ENCODE peak calls at places on chromosomes 5 and 9, in ten cellular contexts. I is GM23338, Y is cardiac muscle cell, O is WTC11, Z is fibroblast of villous mesenchyme, E is IMR-90, P is heart right ventricle, N is pancreas, G is tibial artery, H is HL-60. A is an unnamed sample.

GRCh38 chr5:60551829-60552228 is 148.1 kb downstream of the DEPDC1B start:
- DNase-seq in I (no peak), Y (no peak), O (no peak), Z (no peak), E (no peak), P (no peak), N (no peak), G (no peak), H (no peak), A (no peak)

GRCh38 chr5:82168294-82168693 is 109.9 kb downstream of the RPS23 start:
- DNase-seq in I (peak), Y (no peak), O (no peak), Z (peak), E (peak), P (no peak), N (no peak), G (no peak), H (no peak), A (no peak)

GRCh38 chr5:33788922-33789321 is 102.9 kb downstream of the ADAMTS12 start:
- DNase-seq in I (no peak), Y (no peak), O (no peak), Z (peak), E (peak), P (no peak), N (no peak), G (no peak), H (no peak), A (peak)

GRCh38 chr9:90038778-90039177 is 434.0 kb downstream of the GADD45G start:
- DNase-seq in I (peak), Y (no peak), O (no peak), Z (no peak), E (no peak), P (no peak), N (no peak), G (no peak), H (no peak), A (no peak)

GRCh38 chr5:123700624-123701023 is 188.6 kb downstream of the CSNK1G3 start:
- DNase-seq in I (peak), Y (no peak), O (no peak), Z (peak), E (peak), P (no peak), N (no peak), G (no peak), H (no peak), A (peak)

GRCh38 chr9:72464819-72465218 is 56.6 kb upstream of the TMC1 start:
- DNase-seq in I (no peak), Y (no peak), O (no peak), Z (no peak), E (no peak), P (no peak), N (no peak), G (no peak), H (peak), A (no peak)

GRCh38 chr5:72474117-72474915 is 32.9 kb downstream of the ZNF366 start:
- DNase-seq in I (no peak), Y (no peak), O (no peak), Z (no peak), E (peak), P (no peak), N (no peak), G (no peak), H (no peak), A (no peak)

GRCh38 chr5:71865202-71865601 is 146.1 kb downstream of the CARTPT start:
- DNase-seq in I (no peak), Y (peak), O (no peak), Z (no peak), E (peak), P (no peak), N (no peak), G (no peak), H (no peak), A (peak)

GRCh38 chr5:138370537-138370936 is 18.1 kb downstream of the KDM3B start:
- DNase-seq in I (no peak), Y (no peak), O (no peak), Z (no peak), E (peak), P (no peak), N (no peak), G (no peak), H (no peak), A (no peak)

GRCh38 chr5:168991991-168992390 is 308.9 kb downstream of the SLIT3 start:
- DNase-seq in I (no peak), Y (no peak), O (no peak), Z (no peak), E (no peak), P (no peak), N (no peak), G (peak), H (no peak), A (no peak)

GRCh38 chr5:2532809-2533208 is 218.7 kb downstream of the IRX2 start:
- DNase-seq in I (no peak), Y (no peak), O (no peak), Z (no peak), E (no peak), P (no peak), N (no peak), G (no peak), H (no peak), A (no peak)

GRCh38 chr9:6931913-6932312 is 174.1 kb downstream of the KDM4C start:
- DNase-seq in I (no peak), Y (no peak), O (no peak), Z (peak), E (peak), P (no peak), N (no peak), G (no peak), H (no peak), A (peak)

GRCh38 chr5:169917425-169917824 is 62.9 kb downstream of the INSYN2B start:
- DNase-seq in I (no peak), Y (no peak), O (no peak), Z (no peak), E (no peak), P (no peak), N (no peak), G (no peak), H (no peak), A (no peak)

GRCh38 chr5:2221450-2221849 is 338.7 kb upstream of the IRX4 start:
- DNase-seq in I (no peak), Y (no peak), O (no peak), Z (no peak), E (no peak), P (no peak), N (no peak), G (no peak), H (no peak), A (no peak)

GRCh38 chr9:3151672-3152576 is 308.0 kb upstream of the PUM3 start:
- DNase-seq in I (no peak), Y (no peak), O (no peak), Z (no peak), E (no peak), P (no peak), N (no peak), G (no peak), H (no peak), A (no peak)

GRCh38 chr9:21455320-21455719 is 15.1 kb downstream of the IFNA1 start:
- DNase-seq in I (peak), Y (peak), O (peak), Z (peak), E (peak), P (no peak), N (no peak), G (no peak), H (no peak), A (peak)

GRCh38 chr9:134059661-134060395 is 8.0 kb downstream of the BRD3 start:
- DNase-seq in I (no peak), Y (no peak), O (no peak), Z (no peak), E (no peak), P (no peak), N (no peak), G (peak), H (peak), A (no peak)

GRCh38 chr9:21810388-21810787 is 8.0 kb downstream of the MTAP start:
- DNase-seq in I (no peak), Y (no peak), O (no peak), Z (no peak), E (peak), P (no peak), N (no peak), G (no peak), H (no peak), A (no peak)

GRCh38 chr5:32531885-32532520 is 53.4 kb upstream of the SUB1 start:
- DNase-seq in I (peak), Y (no peak), O (peak), Z (peak), E (peak), P (no peak), N (no peak), G (no peak), H (no peak), A (peak)

GRCh38 chr5:2757563-2758311 is 6.3 kb upstream of the IRX2 start:
- DNase-seq in I (peak), Y (no peak), O (no peak), Z (peak), E (peak), P (no peak), N (no peak), G (peak), H (no peak), A (peak)

GRCh38 chr5:72252574-72253155 is 67.4 kb downstream of the MRPS27 start:
- DNase-seq in I (no peak), Y (no peak), O (no peak), Z (no peak), E (no peak), P (no peak), N (no peak), G (no peak), H (no peak), A (peak)

GRCh38 chr9:8419871-8420270 is 620.3 kb upstream of the DMAC1 start:
- DNase-seq in I (no peak), Y (no peak), O (no peak), Z (peak), E (peak), P (no peak), N (no peak), G (no peak), H (no peak), A (no peak)

GRCh38 chr5:102591650-102592049 is 92.8 kb upstream of the SLCO6A1 start:
- DNase-seq in I (no peak), Y (no peak), O (no peak), Z (no peak), E (no peak), P (no peak), N (no peak), G (no peak), H (no peak), A (no peak)

GRCh38 chr5:98585661-98586310 is 187.7 kb upstream of the RGMB start:
- DNase-seq in I (no peak), Y (no peak), O (no peak), Z (no peak), E (peak), P (no peak), N (no peak), G (no peak), H (no peak), A (no peak)

GRCh38 chr5:98587166-98587565 is 186.3 kb upstream of the RGMB start:
- DNase-seq in I (no peak), Y (no peak), O (no peak), Z (no peak), E (no peak), P (no peak), N (no peak), G (no peak), H (no peak), A (no peak)

GRCh38 chr5:98581416-98581999 is 192.0 kb upstream of the RGMB start:
- DNase-seq in I (no peak), Y (no peak), O (no peak), Z (peak), E (peak), P (no peak), N (no peak), G (no peak), H (no peak), A (peak)

GRCh38 chr5:98586581-98586980 is 186.9 kb upstream of the RGMB start:
- DNase-seq in I (no peak), Y (no peak), O (no peak), Z (no peak), E (no peak), P (no peak), N (no peak), G (no peak), H (no peak), A (no peak)

DNA sequence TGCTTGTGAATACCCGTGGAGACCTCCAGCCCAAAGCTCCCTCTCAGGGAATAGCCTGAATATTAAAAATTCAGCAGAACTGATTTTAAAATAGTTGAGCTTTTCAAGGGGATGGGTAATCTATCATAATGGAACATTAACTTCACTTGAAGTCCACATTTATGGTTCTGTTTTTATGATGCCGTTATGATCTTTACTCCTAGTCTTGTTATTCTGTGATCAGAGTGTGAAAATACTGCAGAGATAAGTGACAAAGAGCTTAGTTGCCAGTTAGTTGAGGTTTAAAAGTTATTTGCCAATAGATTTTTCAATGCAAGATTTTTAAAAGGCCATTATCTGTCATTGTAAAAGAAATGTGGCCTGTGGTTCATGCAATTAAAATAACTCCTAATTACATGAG is 189.9 kb upstream of the RGMB start:
- DNase-seq in I (no peak), Y (no peak), O (no peak), Z (no peak), E (no peak), P (no peak), N (no peak), G (no peak), H (no peak), A (no peak)
- TF ChIP-seq CTCF in I (no peak), Y (no peak), O (no peak), Z (no peak), E (no peak), P (no peak), N (no peak), G (no peak), H (no peak), A (no peak)

GRCh38 chr5:119578937-119579336 is 50.4 kb upstream of the FAM170A start:
- DNase-seq in I (peak), Y (peak), O (peak), Z (peak), E (peak), P (no peak), N (no peak), G (no peak), H (peak), A (peak)
- TF ChIP-seq CTCF in I (peak), Y (no peak), O (peak), Z (peak), E (peak), P (peak), N (peak), G (no peak), H (no peak), A (no peak)

GRCh38 chr5:134524826-134525686 is at the start of gene JADE2:
- DNase-seq in I (peak), Y (peak), O (peak), Z (peak), E (peak), P (peak), N (peak), G (peak), H (peak), A (peak)

GRCh38 chr5:134526483-134527155 is 1.1 kb downstream of the JADE2 start:
- DNase-seq in I (peak), Y (peak), O (peak), Z (no peak), E (no peak), P (peak), N (peak), G (peak), H (peak), A (peak)

GRCh38 chr5:134523543-134524136 is 1.8 kb upstream of the JADE2 start:
- DNase-seq in I (no peak), Y (no peak), O (no peak), Z (no peak), E (no peak), P (no peak), N (no peak), G (no peak), H (no peak), A (peak)

GRCh38 chr5:134525687-134526482 is 415 bp downstream of the JADE2 start:
- DNase-seq in I (peak), Y (peak), O (peak), Z (peak), E (peak), P (peak), N (peak), G (peak), H (peak), A (peak)

DNA sequence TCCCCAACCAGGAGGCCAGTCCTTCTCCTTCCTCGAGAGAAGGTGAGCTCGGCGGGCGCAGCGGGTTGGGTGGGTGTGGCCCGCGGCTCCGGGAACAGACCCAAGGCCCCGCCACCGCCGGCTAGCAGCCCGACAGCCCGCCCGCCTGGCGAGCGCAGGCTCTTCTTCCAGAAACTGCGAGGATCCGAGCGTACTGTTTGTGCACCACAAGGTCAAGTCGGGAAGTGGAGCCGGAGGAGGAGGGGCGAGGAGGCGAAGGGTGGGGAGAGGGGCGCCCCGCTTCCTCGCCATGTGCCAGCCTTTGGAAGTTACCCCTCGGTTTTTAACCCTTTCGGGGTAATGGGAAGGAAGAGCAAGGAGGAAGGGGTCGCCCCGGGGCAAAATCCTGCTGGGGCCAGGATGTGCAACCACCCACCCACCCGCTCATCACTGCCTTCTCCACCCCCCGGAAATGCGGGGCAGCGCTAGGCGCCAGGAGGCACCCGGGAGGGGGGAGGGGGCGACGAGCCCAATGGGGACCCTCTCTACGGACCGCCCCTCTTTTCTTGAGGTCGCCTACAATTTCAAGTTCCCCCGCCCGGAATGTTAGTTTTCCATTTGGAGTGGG is 1.1 kb upstream of the JADE2 start:
- DNase-seq in I (peak), Y (peak), O (peak), Z (peak), E (peak), P (peak), N (peak), G (peak), H (peak), A (peak)
- TF ChIP-seq CTCF in I (no peak), Y (peak), O (no peak), Z (no peak), E (no peak), P (no peak), N (no peak), G (no peak), H (no peak), A (no peak)

GRCh38 chr9:137449931-137450537 is 8.9 kb upstream of the ENTPD8 start:
- DNase-seq in I (no peak), Y (no peak), O (no peak), Z (no peak), E (no peak), P (no peak), N (peak), G (no peak), H (peak), A (no peak)

GRCh38 chr9:137446851-137447471 is 5.8 kb upstream of the ENTPD8 start:
- DNase-seq in I (no peak), Y (no peak), O (no peak), Z (no peak), E (no peak), P (peak), N (peak), G (no peak), H (no peak), A (no peak)

GRCh38 chr9:137448569-137448962 is 7.4 kb upstream of the ENTPD8 start:
- DNase-seq in I (no peak), Y (no peak), O (no peak), Z (no peak), E (no peak), P (peak), N (peak), G (no peak), H (no peak), A (no peak)

GRCh38 chr9:137447722-137448568 is 6.8 kb upstream of the ENTPD8 start:
- DNase-seq in I (no peak), Y (no peak), O (no peak), Z (no peak), E (no peak), P (peak), N (peak), G (no peak), H (no peak), A (no peak)

DNA sequence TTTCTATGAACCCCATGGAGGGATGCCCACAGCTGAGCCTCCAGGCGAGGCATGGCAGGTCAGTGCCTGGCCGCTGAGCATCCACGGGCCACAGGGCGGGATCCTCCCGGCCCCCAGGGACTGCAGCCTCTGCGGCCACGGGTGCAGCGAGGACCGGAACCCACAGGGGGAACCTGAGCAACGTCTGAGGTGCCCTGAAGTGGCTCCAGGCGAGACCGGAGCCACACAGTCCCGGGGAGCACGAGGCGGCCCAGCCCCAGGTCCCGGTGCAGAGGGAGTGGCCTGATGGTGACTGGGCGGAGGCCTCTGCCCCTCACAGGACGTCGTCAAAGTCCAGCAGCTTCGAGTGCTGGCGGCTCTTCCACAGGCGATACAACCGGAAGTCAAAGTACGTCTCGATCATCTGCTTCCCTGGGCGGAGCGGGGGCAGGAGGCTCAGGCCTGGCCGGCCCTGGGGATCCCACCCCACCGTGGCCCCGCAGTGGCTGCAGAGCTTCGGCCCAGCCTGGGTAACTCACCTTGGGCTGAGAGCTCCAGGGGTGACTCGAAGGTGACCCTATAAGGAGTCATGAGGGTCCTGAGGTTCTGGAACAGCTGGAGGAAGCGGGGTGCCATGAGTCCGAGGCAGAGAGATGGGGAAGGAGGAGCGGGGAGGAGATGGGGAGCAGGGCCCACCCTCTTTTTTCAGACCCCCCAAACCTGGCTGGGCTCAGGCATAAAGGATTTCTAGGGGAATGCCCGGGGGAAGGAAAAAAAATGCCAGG is 8.1 kb upstream of the ENTPD8 start:
- DNase-seq in I (no peak), Y (no peak), O (no peak), Z (no peak), E (no peak), P (peak), N (peak), G (no peak), H (no peak), A (no peak)
- TF ChIP-seq CTCF in I (no peak), Y (no peak), O (no peak), Z (no peak), E (no peak), P (no peak), N (no peak), G (no peak), H (no peak), A (no peak)

A was measured in MCF 10A.